ENCODE peak calls at places on chromosomes 1 and 21, in nine cellular contexts. S is psoas muscle, W is endodermal cell, N is cardiac muscle cell, A is GM23338, C is ovary, Q is PC-3, X is A673, G is body of pancreas. Z is an unnamed sample.

GRCh38 chr1:37052120-37052519 is 17.8 kb upstream of the GRIK3 start:
- DNase-seq in C (no peak), W (no peak), N (no peak), X (no peak), S (no peak), A (no peak), Q (no peak), G (no peak), Z (no peak)

GRCh38 chr1:196144588-196144987 is 463.7 kb downstream of the KCNT2 start:
- DNase-seq in Q (peak), W (no peak), G (no peak), S (no peak), A (no peak), C (no peak), X (peak), N (no peak), Z (no peak)

GRCh38 chr1:113943028-113943811 is 14.1 kb downstream of the HIPK1 start:
- DNase-seq in C (no peak), N (peak), X (no peak), A (no peak), G (no peak), W (no peak), Q (no peak), S (no peak), Z (no peak)

GRCh38 chr1:1759456-1760344 is 18.6 kb downstream of the NADK start:
- DNase-seq in Q (peak), G (no peak), S (no peak), C (no peak), X (no peak), A (no peak), W (no peak), N (no peak), Z (peak)

GRCh38 chr1:40710581-40711315 is 19.2 kb downstream of the NFYC start:
- DNase-seq in Q (no peak), G (no peak), N (no peak), A (peak), S (no peak), X (no peak), W (peak), C (no peak), Z (no peak)

GRCh38 chr1:149883598-149884247 is 15.6 kb upstream of the BOLA1 start:
- DNase-seq in G (no peak), Q (no peak), N (no peak), S (no peak), A (no peak), W (no peak), X (no peak), C (no peak), Z (no peak)

GRCh38 chr1:225747566-225747965 is 30.1 kb upstream of the SRP9 start:
- DNase-seq in S (no peak), G (no peak), Q (no peak), A (no peak), X (no peak), C (no peak), N (no peak), W (no peak), Z (no peak)

GRCh38 chr1:80666073-80666472 is 1134.7 kb upstream of the ADGRL2 start:
- DNase-seq in G (no peak), A (no peak), X (no peak), C (no peak), Q (no peak), N (no peak), W (no peak), S (no peak), Z (no peak)

GRCh38 chr1:225617956-225618355 is 35.0 kb downstream of the ENAH start:
- DNase-seq in C (no peak), N (no peak), G (no peak), W (no peak), Q (no peak), A (no peak), X (no peak), S (no peak), Z (no peak)

GRCh38 chr1:245512181-245512888 is 357.6 kb downstream of the KIF26B start:
- DNase-seq in X (no peak), W (no peak), G (no peak), C (no peak), S (no peak), Q (no peak), A (no peak), N (no peak), Z (no peak)
- H3K4me3 ChIP-seq in X (no peak), W (no peak), G (no peak), C (no peak), S (no peak), Q (no peak), A (no peak), N (peak), Z (no peak)

GRCh38 chr1:143720087-143721023 is 251.4 kb downstream of the FAM72C start:
- DNase-seq in G (peak), X (peak), W (no peak), C (peak), S (no peak), A (peak), Q (no peak), N (peak), Z (peak)
- H3K4me3 ChIP-seq in G (no peak), X (no peak), W (peak), C (no peak), S (no peak), A (peak), Q (no peak), N (no peak), Z (peak)

GRCh38 chr1:153793261-153793972 is 18.2 kb downstream of the SLC27A3 start:
- DNase-seq in X (no peak), C (peak), A (peak), S (peak), N (no peak), Q (no peak), G (no peak), W (no peak), Z (peak)
- H3K4me3 ChIP-seq in X (no peak), C (no peak), A (peak), S (no peak), N (no peak), Q (no peak), G (no peak), W (no peak), Z (no peak)

GRCh38 chr21:41369915-41370839 is 8.3 kb downstream of the MX2 start:
- DNase-seq in Q (no peak), A (peak), X (no peak), N (no peak), S (no peak), C (no peak), W (no peak), G (peak), Z (no peak)
- H3K4me3 ChIP-seq in Q (no peak), A (peak), X (no peak), N (peak), S (peak), C (peak), W (no peak), G (no peak), Z (peak)

GRCh38 chr1:18481190-18481920 is 625 bp downstream of the KLHDC7A start:
- DNase-seq in Q (no peak), S (no peak), A (no peak), C (no peak), N (no peak), X (no peak), W (peak), G (no peak), Z (peak)
- H3K4me3 ChIP-seq in Q (no peak), S (no peak), A (peak), C (no peak), N (no peak), X (no peak), W (peak), G (no peak), Z (peak)

DNA sequence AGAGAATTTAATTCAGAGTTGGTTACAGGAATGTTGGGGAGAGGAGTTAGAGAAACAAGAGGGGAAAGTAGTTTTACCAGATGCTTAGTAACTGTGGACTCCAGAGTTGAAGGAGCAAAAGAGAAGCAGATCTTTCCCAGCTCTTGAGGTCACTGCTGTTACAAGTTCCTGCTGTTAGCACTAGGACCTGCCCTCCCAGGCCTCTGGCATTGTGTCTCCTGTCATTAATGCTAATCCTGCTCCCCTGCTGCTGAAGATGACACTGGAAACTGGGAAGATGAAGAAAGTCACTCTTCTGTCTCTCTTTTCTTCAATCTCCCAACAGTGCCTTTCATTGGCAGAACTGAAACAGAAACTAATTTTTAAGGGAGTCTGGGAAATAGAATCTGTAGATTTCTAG is 845.6 kb downstream of the ADGRL2 start:
- DNase-seq in S (no peak), X (no peak), G (no peak), Q (no peak), W (peak), A (peak), C (no peak), N (no peak), Z (peak)
- H3K4me3 ChIP-seq in S (no peak), X (no peak), G (no peak), Q (no peak), W (peak), A (no peak), C (no peak), N (no peak), Z (no peak)

GRCh38 chr1:109598156-109598555 is 21.3 kb downstream of the GNAT2 start:
- DNase-seq in A (no peak), C (no peak), N (no peak), W (no peak), G (no peak), S (no peak), X (no peak), Q (no peak), Z (no peak)

GRCh38 chr1:109603229-109603628 is 16.2 kb downstream of the GNAT2 start:
- DNase-seq in N (no peak), Q (no peak), G (no peak), X (no peak), W (no peak), S (no peak), A (no peak), C (no peak), Z (no peak)

GRCh38 chr1:109595540-109595939 is 23.9 kb downstream of the GNAT2 start:
- DNase-seq in Q (no peak), X (peak), A (no peak), W (no peak), G (no peak), S (no peak), N (peak), C (no peak), Z (no peak)

GRCh38 chr1:109598655-109599054 is 20.8 kb downstream of the GNAT2 start:
- DNase-seq in S (no peak), W (peak), C (no peak), Q (no peak), X (no peak), A (peak), N (no peak), G (no peak), Z (peak)
- H3K4me3 ChIP-seq in S (no peak), W (no peak), C (no peak), Q (no peak), X (no peak), A (no peak), N (no peak), G (no peak), Z (no peak)

DNA sequence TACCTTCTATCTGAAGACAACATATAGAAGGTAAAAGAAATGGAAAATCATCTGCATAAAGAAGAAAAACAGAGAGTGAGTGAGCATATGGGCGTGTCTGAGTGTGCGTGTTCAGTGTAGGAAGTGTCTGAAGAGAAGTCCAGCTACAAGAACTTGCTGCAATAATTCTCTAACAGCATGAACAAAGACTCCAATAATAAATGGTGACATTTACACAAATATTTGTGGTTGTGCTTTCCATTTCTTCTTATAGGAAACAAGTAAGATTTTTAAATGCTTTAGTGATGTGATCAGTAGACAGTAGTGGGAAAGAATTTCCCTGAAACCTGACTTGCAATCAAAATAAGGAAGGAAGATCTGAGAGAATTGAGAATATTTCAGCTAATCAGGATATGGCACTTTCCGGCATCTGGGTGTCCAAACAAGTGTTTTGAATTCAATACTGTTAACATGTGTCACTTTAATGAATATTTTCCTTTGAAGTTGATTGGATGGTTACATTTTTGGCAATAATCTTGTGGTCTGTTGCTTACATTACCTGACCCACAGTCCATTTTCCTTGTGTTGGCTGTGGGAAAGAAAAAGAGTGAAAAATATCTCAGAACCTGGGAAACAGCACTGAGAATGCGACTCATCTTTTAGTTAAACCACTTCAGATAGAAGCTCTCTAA is 154.0 kb downstream of the TGFB2 start:
- DNase-seq in Q (peak), A (no peak), G (no peak), C (no peak), X (peak), W (no peak), S (no peak), N (peak), Z (no peak)
- H3K4me3 ChIP-seq in Q (peak), A (no peak), G (no peak), C (no peak), X (peak), W (no peak), S (peak), N (no peak), Z (no peak)

DNA sequence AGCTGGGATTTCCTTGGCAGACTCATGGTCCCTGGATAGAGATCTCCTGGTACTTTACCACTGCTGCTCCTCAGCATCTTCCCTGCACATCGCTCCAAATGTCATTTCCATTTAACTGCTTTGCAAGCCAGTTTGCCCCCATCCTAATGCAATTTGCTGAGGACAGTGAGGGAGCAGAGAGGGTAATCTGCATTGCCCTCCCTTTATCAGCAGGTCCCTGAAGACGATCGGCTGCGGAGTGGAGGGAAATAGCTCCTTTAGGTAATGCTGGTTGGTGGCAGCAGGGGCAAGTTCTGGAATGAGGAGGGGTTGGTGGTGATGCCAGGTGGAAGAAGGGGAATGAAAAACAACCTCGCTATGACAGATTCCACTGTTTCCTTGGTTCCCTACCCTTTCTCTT is 2.6 kb downstream of the PLXNA2 start:
- DNase-seq in C (no peak), Q (no peak), W (peak), A (no peak), G (no peak), S (no peak), X (no peak), N (no peak), Z (no peak)
- H3K4me3 ChIP-seq in C (peak), Q (peak), W (peak), A (no peak), G (no peak), S (peak), X (no peak), N (peak), Z (peak)

DNA sequence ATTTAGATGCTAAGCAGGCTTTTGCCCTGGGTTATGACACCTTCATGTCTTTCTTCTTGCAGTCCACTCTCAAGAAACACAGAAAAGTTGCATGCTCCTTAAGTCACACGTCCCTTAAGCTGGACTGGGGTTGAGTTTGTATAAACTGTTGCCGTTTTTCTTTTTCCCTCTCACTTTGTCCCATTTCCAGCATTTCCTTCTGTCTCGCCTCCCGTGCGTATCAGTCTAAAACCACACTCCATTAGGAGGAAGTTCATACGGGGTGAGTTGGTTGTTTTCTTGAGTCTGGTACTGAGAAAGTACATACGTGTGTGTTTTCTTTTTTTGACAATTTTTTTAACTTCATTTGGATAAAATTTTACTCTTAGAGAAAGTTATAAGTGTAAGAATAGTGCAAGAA is 13.0 kb downstream of the NTPCR start:
- DNase-seq in C (no peak), G (no peak), A (no peak), S (no peak), Q (no peak), W (no peak), N (peak), X (no peak), Z (no peak)
- H3K4me3 ChIP-seq in C (no peak), G (no peak), A (no peak), S (no peak), Q (no peak), W (no peak), N (no peak), X (no peak), Z (no peak)

Z was measured in H7.